ENCODE peak calls at places on chromosomes 12 and 14, in eight cellular contexts. C, F, Y, P, I, Z, S and X are unnamed samples.
A peak's percentile ranks its signal among the peaks of the same experiment; 100 is the strongest.

GRCh38 chr14:104396682-104397470 is 182.7 kb upstream of the C14orf180 start:
- DNase-seq in S (no peak), C (no peak), Z (no peak), F (no peak), Y (no peak), P (peak; percentile 94), I (no peak), X (no peak)

GRCh38 chr14:96053600-96054381 is 14.6 kb downstream of the C14orf132 start:
- DNase-seq in C (peak; percentile 100), F (peak; percentile 47), I (peak; percentile 99), P (peak; percentile 55), Z (no peak), S (peak; percentile 20), Y (no peak), X (no peak)

GRCh38 chr12:1779783-1780182 is 40.6 kb upstream of the LRTM2 start:
- DNase-seq in I (peak; percentile 75), Y (no peak), F (no peak), P (no peak), C (peak; percentile 45), S (no peak), Z (no peak), X (no peak)

GRCh38 chr12:121184984-121185894 is 24.7 kb upstream of the P2RX4 start:
- DNase-seq in F (no peak), Z (no peak), Y (no peak), S (no peak), C (no peak), I (no peak), P (peak; percentile 55), X (no peak)

GRCh38 chr12:43840338-43840737 is 4.5 kb downstream of the TMEM117 start:
- DNase-seq in S (no peak), P (no peak), C (no peak), I (no peak), F (no peak), Z (no peak), Y (no peak), X (no peak)

GRCh38 chr12:4918950-4919660 is 9.4 kb downstream of the KCNA1 start:
- DNase-seq in I (no peak), C (no peak), F (no peak), Z (no peak), S (no peak), P (no peak), Y (no peak), X (no peak)

GRCh38 chr14:81219821-81220487 is 805 bp downstream of the GTF2A1 start:
- DNase-seq in S (peak; percentile 24), P (peak; percentile 90), Y (no peak), C (peak; percentile 71), Z (peak; percentile 78), F (peak; percentile 61), I (peak; percentile 7), X (peak; percentile 36)

GRCh38 chr14:69827560-69827959 is 30.5 kb upstream of the SLC10A1 start:
- DNase-seq in P (no peak), I (no peak), F (no peak), Z (no peak), Y (no peak), C (no peak), S (peak; percentile 23), X (no peak)

GRCh38 chr12:98514984-98515367 is 414 bp upstream of the TMPO start:
- DNase-seq in F (peak; percentile 51), Z (no peak), C (no peak), I (no peak), P (no peak), S (no peak), Y (no peak), X (no peak)

GRCh38 chr12:68908076-68908475 is 24.9 kb downstream of the CPM start:
- DNase-seq in F (no peak), I (no peak), Y (no peak), S (no peak), P (no peak), Z (no peak), C (no peak), X (no peak)

GRCh38 chr12:121190523-121191031 is 19.4 kb upstream of the P2RX4 start:
- DNase-seq in I (peak; percentile 97), C (peak; percentile 91), P (peak; percentile 38), Z (no peak), Y (no peak), F (no peak), S (peak; percentile 68), X (no peak)

GRCh38 chr14:69945905-69946304 is 66.7 kb downstream of the SMOC1 start:
- DNase-seq in Z (no peak), C (no peak), Y (no peak), P (no peak), F (no peak), S (no peak), I (no peak), X (no peak)

GRCh38 chr12:98137278-98137677 is 378.1 kb upstream of the TMPO start:
- DNase-seq in Y (no peak), C (no peak), Z (no peak), S (no peak), I (no peak), P (no peak), F (no peak), X (no peak)

GRCh38 chr12:132685400-132685799 is 1.7 kb downstream of the POLE start:
- DNase-seq in Z (no peak), P (no peak), S (no peak), Y (no peak), I (no peak), F (no peak), C (no peak), X (no peak)

GRCh38 chr12:123245678-123246077 is 12.4 kb downstream of the MTRFR start:
- DNase-seq in I (no peak), F (no peak), Y (no peak), Z (no peak), S (no peak), P (no peak), C (no peak), X (no peak)

GRCh38 chr12:64587447-64587846 is 22.8 kb upstream of the RASSF3 start:
- DNase-seq in C (no peak), S (no peak), Y (no peak), Z (no peak), F (no peak), P (no peak), I (no peak), X (no peak)

GRCh38 chr14:104659764-104660523 is 29.5 kb upstream of the INF2 start:
- DNase-seq in Z (no peak), C (no peak), F (no peak), S (no peak), P (peak; percentile 74), Y (no peak), I (peak; percentile 18), X (no peak)

GRCh38 chr12:104816845-104817503 is 141.1 kb downstream of the SLC41A2 start:
- DNase-seq in C (peak; percentile 36), I (peak; percentile 49), S (peak; percentile 48), Z (no peak), Y (no peak), P (no peak), F (no peak), X (no peak)

GRCh38 chr14:100116134-100116533 is 43.3 kb downstream of the DEGS2 start:
- DNase-seq in Z (no peak), P (no peak), F (no peak), C (no peak), I (no peak), Y (no peak), S (no peak), X (no peak)

DNA sequence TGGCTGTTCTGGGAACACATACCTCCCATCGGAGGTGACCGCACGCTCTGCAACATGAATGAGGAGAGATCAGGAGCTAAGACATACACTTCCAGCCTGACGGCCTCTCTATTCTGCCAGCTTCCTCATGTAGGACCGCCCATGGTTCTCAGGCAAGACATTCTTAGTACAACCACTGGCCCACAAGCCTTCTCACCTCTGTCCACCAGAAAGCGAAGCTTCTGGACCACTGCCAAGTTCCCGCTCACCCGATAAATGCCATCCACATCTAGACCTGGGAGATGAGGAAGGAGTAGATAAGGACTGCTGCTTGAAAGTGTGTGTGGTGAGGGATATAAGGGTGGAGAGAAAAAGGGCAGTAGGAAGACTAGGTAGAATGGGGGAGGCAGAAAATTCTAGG is 5.2 kb downstream of the ARHGAP9 start:
- DNase-seq in F (no peak), S (no peak), Y (no peak), I (no peak), Z (no peak), C (no peak), P (no peak), X (no peak)
- H3K4me2 ChIP-seq in F (no peak overlapping the region), S (no peak overlapping the region), Y (no peak overlapping the region), I (no peak overlapping the region), Z (no peak overlapping the region), C (no peak overlapping the region), P (no peak overlapping the region), X (no peak overlapping the region)

GRCh38 chr14:85528080-85528881 is 1.7 kb upstream of the FLRT2 start:
- DNase-seq in S (peak; percentile 50), Z (peak; percentile 81), I (peak; percentile 90), P (no peak), Y (no peak), F (no peak), C (peak; percentile 89), X (no peak)
- H3K9ac ChIP-seq in S (no peak overlapping the region), Z (no peak overlapping the region), I (peak overlapping the region; percentile 70), P (no peak overlapping the region), Y (no peak overlapping the region), F (peak overlapping the region; percentile 79), C (peak overlapping the region; percentile 92), X (no peak overlapping the region)

DNA sequence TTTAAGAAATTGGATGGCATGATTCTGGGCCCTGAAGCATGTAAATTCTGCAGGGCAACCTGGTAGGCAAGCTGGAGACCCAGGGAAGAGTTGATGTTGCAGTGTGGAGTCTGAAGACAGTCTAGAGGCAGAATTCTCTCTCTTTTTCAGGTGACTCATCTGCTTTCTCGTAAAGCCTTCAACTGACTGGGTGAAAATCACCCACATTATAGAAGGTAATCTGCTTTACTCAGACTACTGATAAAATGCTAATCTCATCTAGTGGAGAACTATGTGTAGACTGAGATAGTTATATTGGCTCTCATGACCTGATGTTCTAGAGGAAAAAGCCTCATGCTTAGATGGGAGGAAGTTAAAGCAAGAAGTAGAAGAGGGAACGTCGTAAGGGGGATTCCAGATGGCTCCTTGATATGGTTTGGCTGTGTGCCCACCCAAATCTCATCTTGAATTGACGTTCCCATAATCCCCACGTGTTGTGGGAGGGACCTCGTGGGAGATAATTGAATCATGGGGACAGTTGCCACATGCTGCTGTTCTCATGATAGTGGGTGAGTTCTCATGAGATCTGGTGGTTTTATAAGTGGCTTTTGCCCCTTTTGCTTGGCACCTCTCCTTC is 723.8 kb downstream of the BCL11B start:
- DNase-seq in Z (no peak), F (no peak), P (no peak), C (no peak), I (no peak), Y (no peak), S (no peak), X (no peak)
- H3K4me2 ChIP-seq in Z (no peak overlapping the region), F (no peak overlapping the region), P (no peak overlapping the region), C (no peak overlapping the region), I (no peak overlapping the region), Y (no peak overlapping the region), S (no peak overlapping the region), X (no peak overlapping the region)

DNA sequence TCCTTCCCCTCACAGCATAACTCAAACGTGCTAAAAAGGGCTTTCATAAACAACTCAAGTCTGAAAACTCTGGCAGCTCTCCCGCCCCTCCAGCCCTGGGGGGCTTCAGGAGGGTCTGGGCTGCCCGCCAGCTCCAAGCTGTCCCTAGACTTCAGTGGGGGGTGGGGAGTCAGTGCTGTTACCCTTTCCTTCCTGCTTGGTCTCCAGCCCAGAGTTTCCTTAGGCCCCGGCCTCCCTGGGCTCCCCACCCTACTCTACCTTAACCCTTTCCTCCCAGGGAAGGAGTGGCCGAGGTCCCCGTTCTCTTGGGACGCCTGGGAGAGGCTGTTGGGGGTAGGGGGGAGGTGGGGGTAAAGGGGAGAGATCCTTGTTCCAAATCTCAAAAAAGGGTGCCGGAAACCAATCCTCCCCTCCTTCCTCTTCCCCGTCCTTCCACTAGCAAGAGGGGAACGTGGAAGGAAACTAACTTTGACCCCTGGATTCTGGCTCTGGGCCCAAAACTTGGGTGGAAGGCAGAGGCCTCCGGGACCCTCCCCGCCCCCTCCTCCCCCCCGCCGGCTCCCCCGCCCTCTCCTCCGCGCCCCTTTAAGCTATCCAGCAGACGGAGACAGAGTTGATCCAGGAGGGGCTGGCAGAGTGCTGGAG is 383 bp upstream of the NYNRIN start:
- DNase-seq in P (no peak), C (no peak), Y (no peak), Z (peak; percentile 60), F (peak; percentile 73), I (no peak), S (no peak), X (no peak)
- H3K9ac ChIP-seq in P (no peak overlapping the region), C (peak overlapping the region; percentile 61), Y (no peak overlapping the region), Z (no peak overlapping the region), F (peak overlapping the region; percentile 45), I (peak overlapping the region; percentile 79), S (no peak overlapping the region), X (no peak overlapping the region)